ENCODE peak calls at places on chromosomes 13 and 19, in seven cellular contexts. B, F, K, R, T, Q and L are unnamed samples.
A peak's percentile ranks its signal among the peaks of the same experiment; 100 is the strongest.

GRCh38 chr13:49026851-49027250 is 51.1 kb downstream of the FNDC3A start:
- DNase-seq in B (no peak), F (no peak), K (no peak), R (no peak), T (peak; percentile 47), Q (no peak), L (no peak)

GRCh38 chr13:41500501-41500900 is 43.2 kb downstream of the RGCC start:
- DNase-seq in B (no peak), F (no peak), K (no peak), R (no peak), T (peak; percentile 16), Q (no peak), L (no peak)

GRCh38 chr19:28351761-28352160 is 861.2 kb downstream of the UQCRFS1 start:
- DNase-seq in B (no peak), F (no peak), K (no peak), R (no peak), T (peak; percentile 11), Q (no peak), L (no peak)

GRCh38 chr19:2618611-2619010 is 83.9 kb downstream of the GNG7 start:
- DNase-seq in B (no peak), F (no peak), K (no peak), R (peak; percentile 29), T (peak; percentile 71), Q (peak; percentile 61), L (peak; percentile 67)

GRCh38 chr19:17560205-17560595 is 4.8 kb downstream of the COLGALT1 start:
- DNase-seq in B (no peak), F (no peak), K (no peak), R (peak; percentile 12), T (peak; percentile 99), Q (no peak), L (no peak)

GRCh38 chr13:46295531-46296464 is 84.1 kb downstream of the LRRC63 start:
- DNase-seq in B (no peak), F (no peak), K (no peak), R (peak; percentile 94), T (peak; percentile 97), Q (no peak), L (no peak)

GRCh38 chr13:81017525-81018152 is 676.7 kb upstream of the SPRY2 start:
- DNase-seq in B (no peak), F (no peak), K (peak; percentile 7), R (peak; percentile 30), T (peak; percentile 75), Q (no peak), L (no peak)

GRCh38 chr13:101218484-101218883 is 197.8 kb downstream of the NALCN start:
- DNase-seq in B (no peak), F (no peak), K (no peak), R (no peak), T (peak; percentile 57), Q (no peak), L (no peak)

GRCh38 chr13:113151745-113152707 is 6.4 kb upstream of the PROZ start:
- DNase-seq in B (no peak), F (no peak), K (no peak), R (peak; percentile 11), T (peak; percentile 43), Q (no peak), L (no peak)

GRCh38 chr19:16605552-16605951 is 22.5 kb downstream of the MED26 start:
- DNase-seq in B (no peak), F (no peak), K (no peak), R (no peak), T (no peak), Q (no peak), L (no peak)

GRCh38 chr19:34793562-34793961 is 20.5 kb upstream of the ZNF599 start:
- DNase-seq in B (no peak), F (no peak), K (no peak), R (no peak), T (no peak), Q (no peak), L (no peak)

GRCh38 chr13:32164622-32165268 is 133.2 kb downstream of the FRY start:
- DNase-seq in B (peak; percentile 35), F (no peak), K (peak; percentile 42), R (peak; percentile 56), T (peak; percentile 86), Q (peak; percentile 48), L (peak; percentile 42)

GRCh38 chr13:49418206-49418605 is 25.7 kb downstream of the CAB39L start:
- DNase-seq in B (no peak), F (no peak), K (no peak), R (no peak), T (no peak), Q (no peak), L (no peak)

GRCh38 chr19:6828698-6829633 is 56.5 kb downstream of the VAV1 start:
- DNase-seq in B (no peak), F (no peak), K (no peak), R (no peak), T (peak; percentile 11), Q (no peak), L (peak; percentile 29)

GRCh38 chr13:40518481-40518882 is 148.0 kb downstream of the FOXO1 start:
- DNase-seq in B (no peak), F (no peak), K (no peak), R (no peak), T (no peak), Q (no peak), L (peak; percentile 48)

GRCh38 chr13:73059460-73060250 is 850 bp downstream of the KLF5 start:
- DNase-seq in B (peak; percentile 57), F (no peak), K (peak; percentile 69), R (peak; percentile 5), T (peak; percentile 23), Q (peak; percentile 45), L (no peak)

GRCh38 chr13:84279166-84279565 is 396.9 kb upstream of the SLITRK1 start:
- DNase-seq in B (no peak), F (no peak), K (no peak), R (peak; percentile 40), T (no peak), Q (no peak), L (no peak)

GRCh38 chr13:74571811-74572210 is 437.6 kb upstream of the KLF12 start:
- DNase-seq in B (no peak), F (no peak), K (no peak), R (no peak), T (no peak), Q (no peak), L (no peak)

GRCh38 chr13:43730642-43731041 is 56.1 kb downstream of the ENOX1 start:
- DNase-seq in B (no peak), F (no peak), K (peak; percentile 2), R (peak; percentile 46), T (peak; percentile 82), Q (no peak), L (no peak)

GRCh38 chr13:28684257-28684656 is 25.3 kb downstream of the POMP start:
- DNase-seq in B (no peak), F (no peak), K (peak; percentile 63), R (no peak), T (no peak), Q (peak; percentile 48), L (no peak)

GRCh38 chr13:110116072-110116487 is 190.9 kb downstream of the COL4A1 start:
- DNase-seq in B (peak; percentile 87), F (no peak), K (peak; percentile 87), R (peak; percentile 62), T (peak; percentile 77), Q (peak; percentile 60), L (peak; percentile 63)

GRCh38 chr13:113013303-113013702 is 44.3 kb downstream of the MCF2L start:
- DNase-seq in B (no peak), F (no peak), K (no peak), R (no peak), T (no peak), Q (no peak), L (peak; percentile 11)

GRCh38 chr13:41916173-41916954 is 44.5 kb downstream of the VWA8 start:
- DNase-seq in B (no peak), F (no peak), K (no peak), R (peak; percentile 84), T (peak; percentile 88), Q (no peak), L (no peak)

GRCh38 chr13:37869506-37869755 is 141 bp downstream of the TRPC4 start:
- DNase-seq in B (no peak), F (no peak), K (no peak), R (no peak), T (no peak), Q (no peak), L (no peak)

GRCh38 chr13:37870895-37871550 is 1.5 kb upstream of the TRPC4 start:
- DNase-seq in B (no peak), F (no peak), K (no peak), R (peak; percentile 50), T (peak; percentile 78), Q (no peak), L (no peak)

GRCh38 chr13:37868691-37869505 is 674 bp downstream of the TRPC4 start:
- DNase-seq in B (peak; percentile 6), F (no peak), K (peak; percentile 11), R (peak; percentile 52), T (peak; percentile 51), Q (no peak), L (no peak)

GRCh38 chr13:37870489-37870845 is 895 bp upstream of the TRPC4 start:
- DNase-seq in B (no peak), F (no peak), K (no peak), R (no peak), T (no peak), Q (no peak), L (no peak)

GRCh38 chr13:37869756-37870488 is at the start of gene TRPC4:
- DNase-seq in B (peak; percentile 66), F (no peak), K (peak; percentile 65), R (peak; percentile 86), T (peak; percentile 82), Q (peak; percentile 26), L (peak; percentile 37)
- TF ChIP-seq CTCF in B (peak; percentile 46), F (no peak), K (peak; percentile 57), R (peak; percentile 78), T (peak; percentile 65), Q (no peak), L (no peak)

DNA sequence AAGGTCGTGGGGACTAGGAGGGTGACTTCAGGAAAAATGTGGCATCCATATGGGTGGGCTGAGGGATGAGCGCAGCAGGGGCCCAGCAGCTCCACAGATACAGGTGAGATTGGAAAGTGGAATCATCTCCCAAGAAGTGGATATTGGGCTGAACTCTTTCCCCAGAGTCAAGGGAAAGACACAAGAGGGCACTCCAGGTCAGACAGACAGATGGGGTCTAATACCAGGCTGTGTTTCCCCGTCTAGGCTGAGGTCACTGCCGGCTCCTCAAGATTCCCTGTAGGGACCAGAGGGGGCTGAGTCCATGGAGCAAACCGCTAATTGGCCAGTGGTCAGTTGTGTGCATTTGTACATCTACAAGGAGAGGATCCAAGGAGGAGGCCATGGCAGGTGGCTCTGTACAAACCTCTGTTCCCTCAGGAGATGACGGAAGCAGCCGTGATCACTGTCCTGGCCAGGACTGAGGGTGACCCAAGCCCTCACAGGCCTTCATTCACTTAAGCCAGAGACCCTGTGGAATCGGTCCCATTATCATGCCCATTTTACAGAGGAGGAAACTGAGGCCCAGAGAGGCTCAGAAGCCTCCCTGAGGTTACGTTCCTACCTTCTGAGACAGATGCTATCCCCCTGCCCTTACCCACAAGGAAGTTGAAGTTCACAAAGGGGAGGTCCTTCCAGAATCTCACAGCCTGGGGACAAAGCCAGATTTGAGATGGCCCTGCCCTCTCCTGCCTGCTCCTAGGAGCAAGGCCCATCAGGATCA is 14.9 kb upstream of the IGLON5 start:
- DNase-seq in B (no peak), F (no peak), K (no peak), R (no peak), T (no peak), Q (no peak), L (no peak)
- TF ChIP-seq CTCF in B (no peak), F (no peak), K (no peak), R (no peak), T (no peak), Q (no peak), L (no peak)

GRCh38 chr19:40804783-40805242 is 5.8 kb downstream of the EGLN2 start:
- DNase-seq in B (no peak), F (no peak), K (no peak), R (no peak), T (no peak), Q (peak; percentile 25), L (no peak)
- TF ChIP-seq CTCF in B (no peak), F (no peak), K (no peak), R (peak; percentile 33), T (peak; percentile 13), Q (no peak), L (no peak)

GRCh38 chr13:66048888-66049287 is 1181.2 kb downstream of the PCDH9 start:
- DNase-seq in B (no peak), F (no peak), K (no peak), R (no peak), T (peak; percentile 17), Q (no peak), L (no peak)
- TF ChIP-seq CTCF in B (no peak), F (no peak), K (no peak), R (no peak), T (no peak), Q (no peak), L (no peak)